ENCODE peak calls at places on chromosomes 2 and 18, in ten cellular contexts. X is neuronal stem cell; L is endothelial cell of umbilical vein; J is BE2C; P is iPS DF 6.9; R is CD8-positive, alpha-beta T cell; Q is sigmoid colon; V is upper lobe of right lung; S is right lobe of liver; D is CD4-positive, CD25-positive, alpha-beta regulatory T cell. I is an unnamed sample.

GRCh38 chr2:24122356-24123211 is 550 bp downstream of the PFN4 start:
- DNase-seq in D (no peak), Q (no peak), S (no peak), X (peak; percentile 6), R (no peak), V (no peak), P (no peak), J (no peak), L (peak; percentile 12), I (no peak)

GRCh38 chr2:47230418-47230817 is 75.3 kb upstream of the STPG4 start:
- DNase-seq in S (peak; percentile 63), X (no peak), P (no peak), L (no peak), V (no peak), J (no peak), R (no peak), D (no peak), Q (peak; percentile 93), I (no peak)

GRCh38 chr2:8600456-8600855 is 81.4 kb upstream of the ID2 start:
- DNase-seq in X (no peak), L (no peak), R (no peak), V (peak; percentile 58), J (no peak), D (no peak), Q (no peak), P (no peak), S (no peak), I (no peak)

GRCh38 chr2:240296611-240297552 is 138.6 kb upstream of the GPC1 start:
- DNase-seq in J (no peak), X (no peak), R (no peak), L (no peak), D (no peak), S (no peak), Q (no peak), P (no peak), V (peak; percentile 53), I (no peak)

GRCh38 chr2:32008811-32009478 is 1.9 kb downstream of the MEMO1 start:
- DNase-seq in V (no peak), L (peak; percentile 50), P (no peak), Q (no peak), J (peak; percentile 29), X (peak; percentile 14), S (peak; percentile 35), D (no peak), R (no peak), I (peak; percentile 39)

GRCh38 chr18:80184243-80184772 is 63.0 kb downstream of the PARD6G start:
- DNase-seq in X (no peak), J (no peak), L (no peak), P (no peak), S (no peak), Q (no peak), D (no peak), V (peak; percentile 51), R (no peak), I (no peak)

GRCh38 chr2:149993316-149993715 is 405.7 kb upstream of the MMADHC start:
- DNase-seq in P (no peak), R (no peak), D (no peak), X (no peak), J (no peak), S (no peak), L (no peak), V (no peak), Q (no peak), I (no peak)

GRCh38 chr18:28816155-28816554 is 639.2 kb upstream of the CDH2 start:
- DNase-seq in X (no peak), V (no peak), J (no peak), R (no peak), L (no peak), S (no peak), Q (no peak), P (no peak), D (no peak), I (no peak)

GRCh38 chr2:156333274-156333950 is 891 bp upstream of the NR4A2 start:
- DNase-seq in D (no peak), Q (no peak), P (no peak), J (no peak), L (no peak), X (no peak), R (no peak), V (no peak), S (no peak), I (no peak)

GRCh38 chr2:230778350-230779140 is 65.9 kb downstream of the CAB39 start:
- DNase-seq in P (no peak), J (no peak), V (no peak), Q (no peak), S (no peak), D (no peak), X (no peak), L (no peak), R (no peak), I (no peak)

GRCh38 chr2:232420463-232421188 is 14.0 kb downstream of the ALPG start:
- DNase-seq in D (peak; percentile 18), Q (no peak), J (no peak), L (no peak), X (no peak), V (peak; percentile 68), S (peak; percentile 53), R (no peak), P (no peak), I (peak; percentile 49)

GRCh38 chr2:54636425-54637139 is 86.9 kb upstream of the EML6 start:
- DNase-seq in Q (no peak), X (no peak), V (no peak), L (no peak), D (no peak), P (no peak), S (no peak), R (no peak), J (no peak), I (peak; percentile 60)
- H3K36me3 ChIP-seq in Q (peaks cover 16% of the 10 kb centered on the region), X (peaks cover 17% of the 10 kb centered on the region), V (peaks cover 82% of the 10 kb centered on the region), L (peaks cover 19% of the 10 kb centered on the region), D (peaks cover 87% of the 10 kb centered on the region), P (peaks cover 11% of the 10 kb centered on the region), S (peaks cover 13% of the 10 kb centered on the region), R (peaks cover 49% of the 10 kb centered on the region), J (peaks cover 29% of the 10 kb centered on the region), I (peaks cover 7% of the 10 kb centered on the region)

GRCh38 chr2:127942002-127942401 is 56.2 kb upstream of the AMMECR1L start:
- DNase-seq in P (no peak), J (no peak), L (no peak), S (no peak), Q (no peak), D (no peak), V (no peak), X (no peak), R (no peak), I (no peak)
- H3K36me3 ChIP-seq in P (peaks cover 15% of the 10 kb centered on the region), J (no peaks in the 10 kb centered on the region), L (peaks cover 19% of the 10 kb centered on the region), S (no peaks in the 10 kb centered on the region), Q (peaks cover 36% of the 10 kb centered on the region), D (peaks cover 50% of the 10 kb centered on the region), V (peaks cover 57% of the 10 kb centered on the region), X (peaks cover 31% of the 10 kb centered on the region), R (peaks cover 13% of the 10 kb centered on the region), I (peaks cover 17% of the 10 kb centered on the region)

GRCh38 chr2:119650206-119650605 is 28.8 kb upstream of the TMEM177 start:
- DNase-seq in L (no peak), Q (no peak), S (no peak), X (no peak), V (no peak), P (no peak), J (no peak), R (no peak), D (no peak), I (no peak)
- H3K36me3 ChIP-seq in L (no peaks in the 10 kb centered on the region), Q (no peaks in the 10 kb centered on the region), S (no peaks in the 10 kb centered on the region), X (no peaks in the 10 kb centered on the region), V (no peaks in the 10 kb centered on the region), P (no peaks in the 10 kb centered on the region), J (no peaks in the 10 kb centered on the region), R (no peaks in the 10 kb centered on the region), D (no peaks in the 10 kb centered on the region), I (no peaks in the 10 kb centered on the region)

DNA sequence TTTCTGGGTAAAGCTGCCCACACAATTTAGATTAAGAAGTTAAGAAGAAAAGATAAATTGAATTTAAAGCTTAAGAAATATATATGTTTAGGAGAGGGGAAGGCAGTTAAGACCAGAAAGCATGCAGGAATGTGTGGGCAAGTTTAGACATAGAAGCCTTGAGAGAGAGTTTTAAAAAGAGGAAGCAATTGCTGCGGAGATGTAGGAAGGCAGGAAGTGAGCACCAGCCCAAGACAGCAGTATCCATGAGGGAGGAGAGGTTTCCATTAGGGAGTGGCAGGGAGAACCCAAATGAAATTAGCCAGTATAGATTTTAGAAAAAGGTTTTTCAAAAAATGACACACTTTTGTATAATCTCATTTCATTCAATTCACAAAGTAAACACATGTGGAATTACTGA is 24.3 kb downstream of the DSC2 start:
- DNase-seq in J (no peak), P (no peak), R (no peak), S (no peak), V (no peak), X (no peak), L (no peak), D (no peak), Q (no peak), I (no peak)
- H3K36me3 ChIP-seq in J (no peaks in the 10 kb centered on the region), P (no peaks in the 10 kb centered on the region), R (no peaks in the 10 kb centered on the region), S (no peaks in the 10 kb centered on the region), V (no peaks in the 10 kb centered on the region), X (peaks cover 3% of the 10 kb centered on the region), L (no peaks in the 10 kb centered on the region), D (no peaks in the 10 kb centered on the region), Q (no peaks in the 10 kb centered on the region), I (peaks cover 3% of the 10 kb centered on the region)

GRCh38 chr2:234272069-234272850 is 221.8 kb downstream of the SPP2 start:
- DNase-seq in S (no peak), X (no peak), V (no peak), J (no peak), L (no peak), R (no peak), D (no peak), P (no peak), Q (no peak), I (no peak)
- H3K36me3 ChIP-seq in S (no peaks in the 10 kb centered on the region), X (no peaks in the 10 kb centered on the region), V (no peaks in the 10 kb centered on the region), J (no peaks in the 10 kb centered on the region), L (no peaks in the 10 kb centered on the region), R (no peaks in the 10 kb centered on the region), D (no peaks in the 10 kb centered on the region), P (no peaks in the 10 kb centered on the region), Q (no peaks in the 10 kb centered on the region), I (no peaks in the 10 kb centered on the region)

DNA sequence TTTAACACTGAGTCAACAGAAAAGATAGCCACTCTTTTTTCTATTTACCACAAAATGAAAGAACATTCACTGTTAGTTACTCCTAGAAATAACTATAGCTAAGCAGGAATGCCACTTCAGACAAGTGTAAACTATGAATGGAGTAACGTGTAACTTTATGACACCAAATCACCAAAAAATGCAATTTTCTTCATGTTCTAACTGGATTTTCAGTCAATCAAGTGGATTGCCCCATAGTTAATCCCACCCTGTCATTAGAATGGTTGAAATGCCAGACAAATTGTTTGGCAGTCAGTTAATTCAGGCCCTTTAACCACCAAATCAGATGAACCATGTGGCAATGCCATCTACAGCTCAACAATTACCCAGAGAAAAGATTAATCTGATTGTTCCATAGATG is 9.9 kb downstream of the EPHA4 start:
- DNase-seq in D (no peak), X (no peak), P (no peak), V (no peak), Q (no peak), L (no peak), R (no peak), J (no peak), S (no peak), I (no peak)
- H3K36me3 ChIP-seq in D (peaks cover 7% of the 10 kb centered on the region), X (peaks cover 6% of the 10 kb centered on the region), P (no peaks in the 10 kb centered on the region), V (peaks cover 5% of the 10 kb centered on the region), Q (no peaks in the 10 kb centered on the region), L (no peaks in the 10 kb centered on the region), R (no peaks in the 10 kb centered on the region), J (no peaks in the 10 kb centered on the region), S (no peaks in the 10 kb centered on the region), I (no peaks in the 10 kb centered on the region)

I was measured in body of pancreas.